ENCODE peak calls at places on chromosomes 2 and 18, in nine cellular contexts. One of them, this sample, is unnamed.

GRCh38 chr2:46179037-46179621 is 118.1 kb upstream of the EPAS1 start:
- DNase-seq in mammary epithelial cell: peak
- DNase-seq in tibial nerve: peak
- DNase-seq in IMR-90: peak
- DNase-seq in AG10803: peak
- DNase-seq in uterus: peak
- DNase-seq in ascending aorta: peak
- DNase-seq in AG04450: peak
- DNase-seq in AG09309: peak
- DNase-seq in this sample: peak

GRCh38 chr2:238097201-238097987 is 2.7 kb upstream of the ESPNL start:
- DNase-seq in AG10803: no peak
- DNase-seq in ascending aorta: peak
- DNase-seq in mammary epithelial cell: no peak
- DNase-seq in IMR-90: no peak
- DNase-seq in AG09309: no peak
- DNase-seq in AG04450: no peak
- DNase-seq in uterus: no peak
- DNase-seq in tibial nerve: no peak
- DNase-seq in this sample: no peak

GRCh38 chr2:197184959-197185586 is 125.5 kb downstream of the ANKRD44 start:
- DNase-seq in uterus: peak
- DNase-seq in tibial nerve: peak
- DNase-seq in AG10803: no peak
- DNase-seq in IMR-90: peak
- DNase-seq in AG04450: no peak
- DNase-seq in mammary epithelial cell: peak
- DNase-seq in ascending aorta: peak
- DNase-seq in AG09309: no peak
- DNase-seq in this sample: no peak

GRCh38 chr2:129760669-129761068 is 218.8 kb upstream of the RAB6C start:
- DNase-seq in AG10803: no peak
- DNase-seq in IMR-90: no peak
- DNase-seq in mammary epithelial cell: no peak
- DNase-seq in AG04450: no peak
- DNase-seq in AG09309: no peak
- DNase-seq in tibial nerve: no peak
- DNase-seq in ascending aorta: no peak
- DNase-seq in uterus: no peak
- DNase-seq in this sample: no peak

GRCh38 chr18:36352384-36352783 is 54.9 kb downstream of the FHOD3 start:
- DNase-seq in mammary epithelial cell: peak
- DNase-seq in tibial nerve: no peak
- DNase-seq in AG09309: peak
- DNase-seq in AG04450: peak
- DNase-seq in uterus: no peak
- DNase-seq in IMR-90: peak
- DNase-seq in AG10803: peak
- DNase-seq in ascending aorta: peak
- DNase-seq in this sample: peak

GRCh38 chr2:201797175-201797840 is 9.0 kb upstream of the CDK15 start:
- DNase-seq in AG09309: peak
- DNase-seq in ascending aorta: no peak
- DNase-seq in IMR-90: peak
- DNase-seq in AG04450: no peak
- DNase-seq in AG10803: peak
- DNase-seq in tibial nerve: no peak
- DNase-seq in uterus: no peak
- DNase-seq in mammary epithelial cell: peak
- DNase-seq in this sample: no peak

GRCh38 chr2:235639387-235639786 is 145.5 kb downstream of the AGAP1 start:
- DNase-seq in uterus: peak
- DNase-seq in tibial nerve: peak
- DNase-seq in IMR-90: peak
- DNase-seq in AG09309: peak
- DNase-seq in ascending aorta: peak
- DNase-seq in AG04450: peak
- DNase-seq in mammary epithelial cell: peak
- DNase-seq in AG10803: peak
- DNase-seq in this sample: peak

GRCh38 chr2:218345491-218346176 is 11.0 kb upstream of the CATIP start:
- DNase-seq in uterus: no peak
- DNase-seq in tibial nerve: no peak
- DNase-seq in IMR-90: no peak
- DNase-seq in mammary epithelial cell: no peak
- DNase-seq in AG04450: no peak
- DNase-seq in AG09309: no peak
- DNase-seq in ascending aorta: no peak
- DNase-seq in AG10803: no peak
- DNase-seq in this sample: no peak

GRCh38 chr2:168525020-168525419 is 68.9 kb downstream of the CERS6 start:
- DNase-seq in ascending aorta: no peak
- DNase-seq in AG04450: no peak
- DNase-seq in AG10803: no peak
- DNase-seq in IMR-90: no peak
- DNase-seq in AG09309: no peak
- DNase-seq in tibial nerve: no peak
- DNase-seq in uterus: no peak
- DNase-seq in mammary epithelial cell: peak
- DNase-seq in this sample: no peak

GRCh38 chr2:73984203-73984921 is at the start of gene TET3:
- DNase-seq in ascending aorta: peak
- DNase-seq in AG04450: no peak
- DNase-seq in AG09309: no peak
- DNase-seq in mammary epithelial cell: no peak
- DNase-seq in AG10803: no peak
- DNase-seq in tibial nerve: no peak
- DNase-seq in IMR-90: no peak
- DNase-seq in uterus: peak
- DNase-seq in this sample: no peak

GRCh38 chr2:168354499-168354898 is 101.6 kb upstream of the CERS6 start:
- DNase-seq in mammary epithelial cell: no peak
- DNase-seq in uterus: no peak
- DNase-seq in tibial nerve: no peak
- DNase-seq in IMR-90: no peak
- DNase-seq in ascending aorta: no peak
- DNase-seq in AG10803: no peak
- DNase-seq in AG09309: no peak
- DNase-seq in AG04450: no peak
- DNase-seq in this sample: no peak

DNA sequence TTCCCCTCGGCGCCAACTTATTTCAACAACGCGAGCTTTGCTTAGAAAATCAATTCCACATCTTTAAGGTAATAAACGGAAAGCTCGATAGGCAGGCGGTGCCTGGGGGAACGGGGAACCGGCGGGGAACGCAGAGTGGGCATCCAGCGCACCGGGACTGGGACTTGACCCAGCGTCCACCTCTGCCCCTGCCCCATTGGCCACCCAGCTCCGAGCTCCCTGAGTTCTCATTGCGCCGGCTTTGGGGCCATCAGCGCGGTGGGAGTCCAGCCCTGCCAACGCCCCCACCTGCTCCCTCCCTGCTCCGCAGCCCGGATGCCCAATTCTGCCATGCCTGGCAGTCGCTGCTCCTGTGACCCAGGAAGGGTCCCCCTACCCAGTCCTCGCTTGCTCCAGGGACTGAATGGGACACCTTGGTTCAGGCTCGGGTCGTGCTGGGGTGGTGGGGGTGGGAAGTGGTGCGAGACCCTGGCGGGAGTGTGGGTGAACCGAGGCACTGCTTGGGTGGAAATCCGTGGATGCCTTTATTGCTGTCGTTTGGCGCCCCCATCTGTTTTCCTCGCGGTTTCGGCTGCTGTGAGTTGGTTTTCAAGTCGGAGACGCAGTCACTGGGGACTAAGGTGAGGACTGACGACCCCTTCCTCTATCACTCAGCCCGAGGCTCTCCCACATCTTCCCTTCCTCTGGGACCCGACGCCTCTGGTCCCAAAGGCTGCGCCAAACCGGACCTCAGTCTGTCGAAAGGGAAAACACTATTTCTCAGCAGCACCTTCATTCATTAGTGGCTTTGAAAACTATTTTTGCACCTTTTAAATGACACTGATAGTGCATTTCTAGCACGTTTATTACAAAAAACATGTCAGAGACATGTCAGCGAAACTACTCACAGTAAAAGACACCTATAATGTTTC is 2.4 kb upstream of the EVX2 start:
- DNase-seq in AG10803: peak
- DNase-seq in uterus: no peak
- DNase-seq in tibial nerve: no peak
- DNase-seq in IMR-90: peak
- DNase-seq in mammary epithelial cell: no peak
- DNase-seq in ascending aorta: peak
- DNase-seq in AG04450: no peak
- DNase-seq in AG09309: no peak
- DNase-seq in this sample: no peak
- TF ChIP-seq CTCF in AG10803: peak
- TF ChIP-seq CTCF in uterus: no peak
- TF ChIP-seq CTCF in tibial nerve: no peak
- TF ChIP-seq CTCF in IMR-90: peak
- TF ChIP-seq CTCF in mammary epithelial cell: peak
- TF ChIP-seq CTCF in ascending aorta: peak
- TF ChIP-seq CTCF in AG04450: peak
- TF ChIP-seq CTCF in AG09309: peak
- TF ChIP-seq CTCF in this sample: peak

DNA sequence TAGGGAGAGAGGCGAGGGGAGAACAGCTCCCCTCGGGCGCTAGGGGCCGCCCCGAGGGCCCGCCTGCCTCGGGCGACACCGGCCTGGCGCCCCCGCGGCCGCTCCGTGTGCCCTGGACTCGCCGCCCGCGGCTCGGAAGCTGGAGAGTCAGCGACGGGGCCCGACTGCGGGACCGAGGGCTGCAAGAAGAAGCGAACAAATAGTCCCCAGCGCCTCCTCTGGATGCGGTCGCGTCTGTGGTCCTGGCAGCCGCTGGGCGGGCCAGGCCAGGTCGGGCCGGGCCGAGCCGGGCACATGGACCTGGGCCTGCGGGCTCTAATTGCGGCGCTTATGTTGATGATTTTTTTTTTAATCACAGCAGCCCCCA is 270 bp upstream of the HOXD9 start:
- DNase-seq in AG04450: no peak
- DNase-seq in AG10803: no peak
- DNase-seq in AG09309: no peak
- DNase-seq in ascending aorta: no peak
- DNase-seq in uterus: no peak
- DNase-seq in tibial nerve: no peak
- DNase-seq in mammary epithelial cell: no peak
- DNase-seq in IMR-90: no peak
- DNase-seq in this sample: no peak
- H3K4me3 ChIP-seq in AG04450: no peak
- H3K4me3 ChIP-seq in AG10803: peak
- H3K4me3 ChIP-seq in AG09309: peak
- H3K4me3 ChIP-seq in ascending aorta: peak
- H3K4me3 ChIP-seq in uterus: peak
- H3K4me3 ChIP-seq in tibial nerve: peak
- H3K4me3 ChIP-seq in mammary epithelial cell: no peak
- H3K4me3 ChIP-seq in IMR-90: no peak
- H3K4me3 ChIP-seq in this sample: peak

GRCh38 chr18:4181882-4182568 is 273.1 kb downstream of the DLGAP1 start:
- DNase-seq in IMR-90: no peak
- DNase-seq in AG09309: no peak
- DNase-seq in ascending aorta: no peak
- DNase-seq in uterus: no peak
- DNase-seq in AG04450: no peak
- DNase-seq in mammary epithelial cell: no peak
- DNase-seq in AG10803: no peak
- DNase-seq in tibial nerve: no peak
- DNase-seq in this sample: no peak
- TF ChIP-seq CTCF in IMR-90: no peak
- TF ChIP-seq CTCF in AG09309: no peak
- TF ChIP-seq CTCF in ascending aorta: no peak
- TF ChIP-seq CTCF in uterus: no peak
- TF ChIP-seq CTCF in AG04450: no peak
- TF ChIP-seq CTCF in mammary epithelial cell: no peak
- TF ChIP-seq CTCF in AG10803: no peak
- TF ChIP-seq CTCF in tibial nerve: no peak
- TF ChIP-seq CTCF in this sample: no peak

GRCh38 chr18:22170421-22171262 is 1.3 kb downstream of the GATA6 start:
- DNase-seq in AG09309: no peak
- DNase-seq in uterus: peak
- DNase-seq in AG10803: peak
- DNase-seq in ascending aorta: peak
- DNase-seq in IMR-90: peak
- DNase-seq in mammary epithelial cell: peak
- DNase-seq in AG04450: peak
- DNase-seq in tibial nerve: no peak
- DNase-seq in this sample: no peak

GRCh38 chr18:22173221-22173927 is 4.0 kb downstream of the GATA6 start:
- DNase-seq in IMR-90: no peak
- DNase-seq in AG10803: no peak
- DNase-seq in tibial nerve: no peak
- DNase-seq in AG09309: no peak
- DNase-seq in ascending aorta: no peak
- DNase-seq in AG04450: no peak
- DNase-seq in uterus: no peak
- DNase-seq in mammary epithelial cell: no peak
- DNase-seq in this sample: no peak

GRCh38 chr18:22171263-22171838 is 2.0 kb downstream of the GATA6 start:
- DNase-seq in AG04450: no peak
- DNase-seq in ascending aorta: no peak
- DNase-seq in AG09309: no peak
- DNase-seq in tibial nerve: no peak
- DNase-seq in mammary epithelial cell: no peak
- DNase-seq in IMR-90: no peak
- DNase-seq in AG10803: no peak
- DNase-seq in uterus: no peak
- DNase-seq in this sample: no peak

GRCh38 chr18:22172594-22173049 is 3.2 kb downstream of the GATA6 start:
- DNase-seq in ascending aorta: no peak
- DNase-seq in mammary epithelial cell: no peak
- DNase-seq in AG09309: no peak
- DNase-seq in IMR-90: no peak
- DNase-seq in uterus: no peak
- DNase-seq in tibial nerve: no peak
- DNase-seq in AG10803: no peak
- DNase-seq in AG04450: no peak
- DNase-seq in this sample: no peak

DNA sequence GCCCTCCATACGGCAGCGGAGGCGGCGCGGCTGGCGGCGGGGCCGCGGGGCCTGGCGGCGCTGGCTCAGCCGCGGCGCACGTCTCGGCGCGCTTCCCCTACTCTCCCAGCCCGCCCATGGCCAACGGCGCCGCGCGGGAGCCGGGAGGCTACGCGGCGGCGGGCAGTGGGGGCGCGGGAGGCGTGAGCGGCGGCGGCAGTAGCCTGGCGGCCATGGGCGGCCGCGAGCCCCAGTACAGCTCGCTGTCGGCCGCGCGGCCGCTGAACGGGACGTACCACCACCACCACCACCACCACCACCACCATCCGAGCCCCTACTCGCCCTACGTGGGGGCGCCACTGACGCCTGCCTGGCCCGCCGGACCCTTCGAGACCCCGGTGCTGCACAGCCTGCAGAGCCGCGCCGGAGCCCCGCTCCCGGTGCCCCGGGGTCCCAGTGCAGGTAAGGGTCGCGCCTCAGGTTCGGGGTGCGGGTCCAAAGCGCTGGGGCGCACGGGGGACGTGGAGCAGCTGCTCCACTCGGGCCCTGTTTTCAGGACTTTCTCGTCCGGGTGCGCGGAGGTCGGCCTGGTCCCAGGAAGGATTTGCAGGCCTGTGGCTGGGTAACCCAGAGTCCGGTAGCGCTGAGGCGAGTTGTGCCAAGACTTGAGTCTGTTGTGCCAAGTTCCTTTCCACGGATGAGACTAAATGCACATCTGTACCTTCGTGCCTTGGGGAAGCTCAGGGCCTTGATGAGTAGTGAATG is 2.6 kb downstream of the GATA6 start:
- DNase-seq in mammary epithelial cell: no peak
- DNase-seq in AG10803: no peak
- DNase-seq in tibial nerve: no peak
- DNase-seq in AG09309: no peak
- DNase-seq in AG04450: no peak
- DNase-seq in uterus: peak
- DNase-seq in ascending aorta: no peak
- DNase-seq in IMR-90: no peak
- DNase-seq in this sample: no peak
- H3K4me3 ChIP-seq in mammary epithelial cell: no peak
- H3K4me3 ChIP-seq in AG10803: peak
- H3K4me3 ChIP-seq in tibial nerve: peak
- H3K4me3 ChIP-seq in AG09309: peak
- H3K4me3 ChIP-seq in AG04450: peak
- H3K4me3 ChIP-seq in uterus: peak
- H3K4me3 ChIP-seq in ascending aorta: peak
- H3K4me3 ChIP-seq in IMR-90: peak
- H3K4me3 ChIP-seq in this sample: no peak

This sample was measured in HFF-Myc.